ENCODE peak calls at places on chromosomes 3 and 15, in four cellular contexts. K is stimulated activated CD4-positive, alpha-beta T cell treated with anti-CD3 and anti-CD28 coated beads, Interleukin-1b, Interleukin-23, amount 100 ng/mL, for 1 hour; D is mucosa of descending colon; Y is effector memory CD8-positive, alpha-beta T cell. I is an unnamed sample.

GRCh38 chr3:141262306-141262705 is 30.7 kb downstream of the PXYLP1 start:
- DNase-seq in K (no peak), D (no peak), Y (no peak), I (no peak)

GRCh38 chr15:90618330-90619136 is 88.8 kb downstream of the CRTC3 start:
- DNase-seq in K (no peak), D (no peak), Y (no peak), I (no peak)

GRCh38 chr3:128323206-128324081 is 143.2 kb downstream of the DNAJB8 start:
- DNase-seq in K (no peak), D (peak), Y (no peak), I (no peak)

GRCh38 chr15:39920510-39921273 is 626 bp upstream of the GPR176 start:
- DNase-seq in K (peak), D (peak), Y (peak), I (peak)

GRCh38 chr3:118729546-118729945 is 305.1 kb downstream of the IGSF11 start:
- DNase-seq in K (no peak), D (no peak), Y (no peak), I (no peak)

GRCh38 chr3:170506556-170506955 is 79.3 kb downstream of the SLC7A14 start:
- DNase-seq in K (no peak), D (no peak), Y (no peak), I (no peak)

GRCh38 chr3:148614463-148614862 is 83.2 kb upstream of the AGTR1 start:
- DNase-seq in K (no peak), D (no peak), Y (no peak), I (no peak)

GRCh38 chr3:79199966-79200365 is 567.8 kb downstream of the ROBO1 start:
- DNase-seq in K (no peak), D (no peak), Y (no peak), I (no peak)

GRCh38 chr15:67050062-67050461 is 15.3 kb upstream of the SMAD3 start:
- DNase-seq in K (no peak), D (no peak), Y (no peak), I (no peak)

GRCh38 chr15:75723847-75724660 is 11.4 kb upstream of the CSPG4 start:
- DNase-seq in K (no peak), D (peak), Y (no peak), I (no peak)

GRCh38 chr15:65033659-65034269 is 4.3 kb upstream of the MTFMT start:
- DNase-seq in K (no peak), D (peak), Y (no peak), I (peak)

GRCh38 chr15:45180201-45180600 is 7.6 kb downstream of the SHF start:
- DNase-seq in K (no peak), D (no peak), Y (peak), I (no peak)

GRCh38 chr3:126474498-126475410 is 937 bp downstream of the ZXDC start:
- DNase-seq in K (peak), D (peak), Y (peak), I (peak)

GRCh38 chr3:52039846-52040245 is 16.5 kb downstream of the DUSP7 start:
- DNase-seq in K (no peak), D (no peak), Y (no peak), I (no peak)

GRCh38 chr3:147589016-147589415 is 179.9 kb downstream of the ZIC1 start:
- DNase-seq in K (no peak), D (no peak), Y (no peak), I (no peak)

GRCh38 chr15:29061746-29062660 is 176.2 kb downstream of the APBA2 start:
- DNase-seq in K (no peak), D (no peak), Y (no peak), I (no peak)

GRCh38 chr15:60526127-60526616 is 47.2 kb upstream of the ICE2 start:
- DNase-seq in K (no peak), D (no peak), Y (peak), I (peak)

GRCh38 chr3:126896941-126897340 is 86.0 kb upstream of the PLXNA1 start:
- DNase-seq in K (no peak), D (no peak), Y (no peak), I (no peak)

GRCh38 chr15:77475898-77476297 is 55.2 kb downstream of the HMG20A start:
- DNase-seq in K (no peak), D (no peak), Y (no peak), I (no peak)

GRCh38 chr3:15521573-15521965 is at the start of gene COLQ:
- DNase-seq in K (no peak), D (no peak), Y (no peak), I (no peak)

GRCh38 chr3:15263120-15263519 is 57.1 kb downstream of the CAPN7 start:
- DNase-seq in K (no peak), D (no peak), Y (no peak), I (no peak)